ENCODE peak calls at places on chromosomes 3 and 15, in seven cellular contexts. One of them, this sample, is unnamed. For H3K27me3, the result is how much of the 10 kb centered on the place peaks cover.

GRCh38 chr3:16647668-16648067 is 42.4 kb upstream of the DAZL start:
- DNase-seq in sigmoid colon: no peak
- DNase-seq in endothelial cell of umbilical vein: no peak
- DNase-seq in prostate gland: no peak
- DNase-seq in HCT116: no peak
- DNase-seq in GM23338: no peak
- DNase-seq in transverse colon: no peak
- DNase-seq in this sample: no peak

GRCh38 chr15:92158426-92158825 is 235.3 kb upstream of the ST8SIA2 start:
- DNase-seq in sigmoid colon: no peak
- DNase-seq in endothelial cell of umbilical vein: no peak
- DNase-seq in prostate gland: no peak
- DNase-seq in HCT116: peak
- DNase-seq in GM23338: peak
- DNase-seq in transverse colon: no peak
- DNase-seq in this sample: no peak

GRCh38 chr15:34001536-34001935 is 33.2 kb downstream of the CHRM5 start:
- DNase-seq in sigmoid colon: no peak
- DNase-seq in endothelial cell of umbilical vein: peak
- DNase-seq in prostate gland: no peak
- DNase-seq in HCT116: no peak
- DNase-seq in GM23338: no peak
- DNase-seq in transverse colon: no peak
- DNase-seq in this sample: no peak

GRCh38 chr3:72346526-72346926 is 501.7 kb downstream of the SHQ1 start:
- DNase-seq in sigmoid colon: peak
- DNase-seq in endothelial cell of umbilical vein: peak
- DNase-seq in prostate gland: no peak
- DNase-seq in HCT116: no peak
- DNase-seq in GM23338: no peak
- DNase-seq in transverse colon: no peak
- DNase-seq in this sample: peak

GRCh38 chr15:52496776-52497470 is 31.8 kb downstream of the MYO5A start:
- DNase-seq in sigmoid colon: no peak
- DNase-seq in endothelial cell of umbilical vein: peak
- DNase-seq in prostate gland: no peak
- DNase-seq in HCT116: peak
- DNase-seq in GM23338: no peak
- DNase-seq in transverse colon: no peak
- DNase-seq in this sample: no peak

GRCh38 chr15:95646484-95646883 is 684.0 kb upstream of the NR2F2 start:
- DNase-seq in sigmoid colon: no peak
- DNase-seq in endothelial cell of umbilical vein: no peak
- DNase-seq in prostate gland: no peak
- DNase-seq in HCT116: no peak
- DNase-seq in GM23338: no peak
- DNase-seq in transverse colon: no peak
- DNase-seq in this sample: no peak

GRCh38 chr3:49867871-49868321 is 1.8 kb downstream of the CAMKV start:
- DNase-seq in sigmoid colon: no peak
- DNase-seq in endothelial cell of umbilical vein: peak
- DNase-seq in prostate gland: no peak
- DNase-seq in HCT116: no peak
- DNase-seq in GM23338: peak
- DNase-seq in transverse colon: no peak
- DNase-seq in this sample: no peak

GRCh38 chr3:194956697-194957396 is 271.2 kb downstream of the FAM43A start:
- DNase-seq in sigmoid colon: peak
- DNase-seq in endothelial cell of umbilical vein: no peak
- DNase-seq in prostate gland: no peak
- DNase-seq in HCT116: no peak
- DNase-seq in GM23338: no peak
- DNase-seq in transverse colon: no peak
- DNase-seq in this sample: no peak

GRCh38 chr3:190059242-190059590 is 61.5 kb downstream of the P3H2 start:
- DNase-seq in sigmoid colon: no peak
- DNase-seq in endothelial cell of umbilical vein: no peak
- DNase-seq in prostate gland: no peak
- DNase-seq in HCT116: no peak
- DNase-seq in GM23338: no peak
- DNase-seq in transverse colon: no peak
- DNase-seq in this sample: no peak

GRCh38 chr3:127717357-127718243 is 44.8 kb downstream of the ABTB1 start:
- DNase-seq in sigmoid colon: no peak
- DNase-seq in endothelial cell of umbilical vein: no peak
- DNase-seq in prostate gland: no peak
- DNase-seq in HCT116: no peak
- DNase-seq in GM23338: no peak
- DNase-seq in transverse colon: no peak
- DNase-seq in this sample: no peak

GRCh38 chr3:139540686-139541085 is 1.1 kb upstream of the RBP1 start:
- DNase-seq in sigmoid colon: no peak
- DNase-seq in endothelial cell of umbilical vein: no peak
- DNase-seq in prostate gland: no peak
- DNase-seq in HCT116: no peak
- DNase-seq in GM23338: no peak
- DNase-seq in transverse colon: no peak
- DNase-seq in this sample: no peak

GRCh38 chr15:90211440-90212168 is 10.5 kb downstream of the SEMA4B start:
- DNase-seq in sigmoid colon: no peak
- DNase-seq in endothelial cell of umbilical vein: peak
- DNase-seq in prostate gland: no peak
- DNase-seq in HCT116: peak
- DNase-seq in GM23338: no peak
- DNase-seq in transverse colon: peak
- DNase-seq in this sample: no peak

GRCh38 chr15:82833283-82833682 is 23.9 kb downstream of the WHAMM start:
- DNase-seq in sigmoid colon: no peak
- DNase-seq in endothelial cell of umbilical vein: no peak
- DNase-seq in prostate gland: no peak
- DNase-seq in HCT116: no peak
- DNase-seq in GM23338: no peak
- DNase-seq in transverse colon: no peak
- DNase-seq in this sample: no peak

GRCh38 chr3:184552296-184552695 is 9.3 kb upstream of the EPHB3 start:
- DNase-seq in sigmoid colon: no peak
- DNase-seq in endothelial cell of umbilical vein: no peak
- DNase-seq in prostate gland: no peak
- DNase-seq in HCT116: no peak
- DNase-seq in GM23338: no peak
- DNase-seq in transverse colon: no peak
- DNase-seq in this sample: no peak

GRCh38 chr3:105944721-105945120 is 75.9 kb upstream of the CBLB start:
- DNase-seq in sigmoid colon: no peak
- DNase-seq in endothelial cell of umbilical vein: no peak
- DNase-seq in prostate gland: no peak
- DNase-seq in HCT116: no peak
- DNase-seq in GM23338: no peak
- DNase-seq in transverse colon: no peak
- DNase-seq in this sample: no peak

GRCh38 chr3:115272036-115272824 is 125.1 kb upstream of the ZBTB20 start:
- DNase-seq in sigmoid colon: no peak
- DNase-seq in endothelial cell of umbilical vein: peak
- DNase-seq in prostate gland: no peak
- DNase-seq in HCT116: no peak
- DNase-seq in GM23338: peak
- DNase-seq in transverse colon: no peak
- DNase-seq in this sample: no peak

GRCh38 chr15:85531083-85531482 is 150.7 kb downstream of the AKAP13 start:
- DNase-seq in sigmoid colon: no peak
- DNase-seq in endothelial cell of umbilical vein: no peak
- DNase-seq in prostate gland: no peak
- DNase-seq in HCT116: no peak
- DNase-seq in GM23338: no peak
- DNase-seq in transverse colon: no peak
- DNase-seq in this sample: no peak

DNA sequence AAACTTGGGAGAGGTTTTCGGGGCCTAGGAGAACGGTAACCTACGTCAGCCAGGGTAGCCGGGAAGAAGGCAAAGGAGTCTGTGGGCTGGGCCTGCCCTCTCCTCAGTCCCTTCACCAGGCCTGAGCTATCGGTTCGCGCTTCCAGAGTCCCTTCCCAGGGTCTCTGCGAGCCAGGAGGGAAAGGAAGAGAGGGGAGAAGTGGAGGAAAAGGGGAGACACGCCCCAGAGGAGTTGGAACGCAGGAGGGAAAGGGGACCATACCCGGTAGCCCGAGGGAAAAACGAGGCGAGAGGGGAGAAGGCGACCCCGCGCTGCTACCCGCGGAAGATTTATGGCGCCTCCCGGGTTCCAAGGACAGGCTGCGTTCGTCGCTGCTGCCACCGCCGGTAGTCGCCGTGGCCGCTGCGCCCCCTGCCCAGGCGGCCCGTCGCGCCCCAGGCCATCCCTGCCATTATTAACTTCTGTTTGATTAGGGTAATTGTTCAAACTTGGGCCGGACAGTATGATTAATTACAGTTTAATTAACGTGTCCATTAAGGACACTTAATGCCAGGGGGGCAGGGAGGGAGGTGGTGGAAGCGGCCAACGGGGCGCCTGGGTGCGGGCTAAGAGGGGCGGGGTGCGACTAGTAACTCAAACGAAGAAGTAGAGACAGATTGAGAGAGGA is 3.4 kb upstream of the SKOR1 start:
- DNase-seq in sigmoid colon: no peak
- DNase-seq in endothelial cell of umbilical vein: no peak
- DNase-seq in prostate gland: no peak
- DNase-seq in HCT116: no peak
- DNase-seq in GM23338: peak
- DNase-seq in transverse colon: no peak
- DNase-seq in this sample: peak
- H3K27me3 ChIP-seq in sigmoid colon: half or more
- H3K27me3 ChIP-seq in endothelial cell of umbilical vein: half or more
- H3K27me3 ChIP-seq in prostate gland: half or more
- H3K27me3 ChIP-seq in HCT116: under half
- H3K27me3 ChIP-seq in GM23338: half or more
- H3K27me3 ChIP-seq in transverse colon: half or more
- H3K27me3 ChIP-seq in this sample: under half

DNA sequence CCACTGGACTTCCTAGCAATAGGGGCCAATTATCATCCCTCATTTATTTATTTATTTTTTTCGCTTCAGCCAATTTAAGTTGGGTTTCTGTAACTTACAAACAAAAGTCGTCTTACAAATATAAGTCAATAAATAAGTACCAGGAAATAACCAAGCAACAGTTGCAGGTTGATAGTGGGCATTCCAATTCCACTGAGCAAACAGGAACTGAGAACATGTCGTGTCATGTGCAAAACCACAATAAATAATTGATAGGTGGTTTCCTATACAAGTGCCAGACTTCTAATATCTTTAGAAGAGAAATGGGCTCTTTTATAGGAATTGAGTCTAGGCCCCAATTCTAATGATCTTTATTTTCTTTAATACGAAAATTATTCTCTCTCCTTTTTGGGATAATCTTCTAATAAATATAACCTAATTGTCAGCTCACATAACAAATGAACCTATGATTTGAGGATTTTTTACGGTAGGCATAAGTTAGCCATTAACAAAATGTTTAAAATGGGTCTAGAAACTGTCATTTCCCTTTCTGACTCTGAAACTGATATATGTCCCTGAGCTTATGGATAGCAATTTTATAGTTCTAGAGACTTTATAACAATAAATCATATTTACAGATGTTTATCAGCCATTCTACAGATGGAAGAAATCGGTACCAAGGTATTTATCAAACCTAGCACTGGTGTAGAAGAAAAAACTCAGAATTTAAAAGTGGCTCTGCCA is 571.8 kb downstream of the FOXP1 start:
- DNase-seq in sigmoid colon: no peak
- DNase-seq in endothelial cell of umbilical vein: peak
- DNase-seq in prostate gland: peak
- DNase-seq in HCT116: no peak
- DNase-seq in GM23338: no peak
- DNase-seq in transverse colon: no peak
- DNase-seq in this sample: no peak
- H3K27ac ChIP-seq in sigmoid colon: peak
- H3K27ac ChIP-seq in endothelial cell of umbilical vein: no peak
- H3K27ac ChIP-seq in prostate gland: peak
- H3K27ac ChIP-seq in HCT116: no peak
- H3K27ac ChIP-seq in GM23338: no peak
- H3K27ac ChIP-seq in transverse colon: no peak
- H3K27ac ChIP-seq in this sample: no peak

GRCh38 chr3:185825639-185826481 is 1.0 kb upstream of the IGF2BP2 start:
- DNase-seq in sigmoid colon: peak
- DNase-seq in endothelial cell of umbilical vein: peak
- DNase-seq in prostate gland: peak
- DNase-seq in HCT116: no peak
- DNase-seq in GM23338: peak
- DNase-seq in transverse colon: peak
- DNase-seq in this sample: peak
- TF ChIP-seq POLR2AphosphoS5 in sigmoid colon: no peak
- TF ChIP-seq POLR2AphosphoS5 in endothelial cell of umbilical vein: no peak
- TF ChIP-seq POLR2AphosphoS5 in prostate gland: no peak
- TF ChIP-seq POLR2AphosphoS5 in HCT116: no peak
- TF ChIP-seq POLR2AphosphoS5 in GM23338: peak
- TF ChIP-seq POLR2AphosphoS5 in transverse colon: peak
- TF ChIP-seq POLR2AphosphoS5 in this sample: no peak

DNA sequence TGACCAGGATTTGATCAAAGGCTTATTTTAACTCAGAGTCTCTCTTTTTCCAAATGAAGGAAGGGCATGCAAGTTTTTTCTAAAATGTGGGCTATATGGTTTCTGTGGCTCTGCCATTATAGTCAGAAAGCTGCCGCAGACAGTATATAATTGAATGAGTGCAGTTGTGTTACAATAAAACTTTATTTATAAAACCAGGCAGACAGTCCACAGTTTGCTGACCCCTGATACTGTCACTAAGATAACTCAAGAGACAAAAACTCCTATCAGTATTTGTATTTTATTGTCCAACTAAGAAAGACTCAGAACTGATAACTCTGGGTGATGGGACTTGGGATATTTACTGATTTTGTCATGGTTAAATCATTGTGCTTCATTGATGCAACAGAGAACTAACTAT is 4.9 kb downstream of the ALDH1A2 start:
- DNase-seq in sigmoid colon: no peak
- DNase-seq in endothelial cell of umbilical vein: peak
- DNase-seq in prostate gland: no peak
- DNase-seq in HCT116: no peak
- DNase-seq in GM23338: no peak
- DNase-seq in transverse colon: no peak
- DNase-seq in this sample: no peak
- H3K27me3 ChIP-seq in sigmoid colon: under half
- H3K27me3 ChIP-seq in endothelial cell of umbilical vein: under half
- H3K27me3 ChIP-seq in prostate gland: under half
- H3K27me3 ChIP-seq in HCT116: under half
- H3K27me3 ChIP-seq in GM23338: half or more
- H3K27me3 ChIP-seq in transverse colon: half or more
- H3K27me3 ChIP-seq in this sample: under half

This sample was measured in upper lobe of left lung.